ENCODE peak calls at places on chromosomes 3 and 15, in nine cellular contexts. X is H1, O is fibroblast of lung, Q is HepG2, T is adipocyte, M is mammary epithelial cell, S is endothelial cell of umbilical vein, D is neural progenitor cell, N is mesendoderm. Y is an unnamed sample. For H3K4me1, the result is how much of the 10 kb centered on the place peaks cover.

GRCh38 chr3:47096955-47097354 is 67.0 kb downstream of the SETD2 start:
- DNase-seq in O (peak), T (peak), N (peak), Q (no peak), S (no peak), X (no peak), D (no peak), M (peak), Y (no peak)

GRCh38 chr15:38843736-38844590 is 279.3 kb upstream of the RASGRP1 start:
- DNase-seq in T (peak), S (peak), D (no peak), X (no peak), Q (no peak), M (no peak), N (no peak), O (no peak), Y (no peak)

GRCh38 chr3:171982829-171983228 is 56.5 kb upstream of the FNDC3B start:
- DNase-seq in M (no peak), X (no peak), N (no peak), Q (no peak), O (peak), T (peak), D (no peak), S (no peak), Y (no peak)

GRCh38 chr3:56303508-56303907 is 164.8 kb downstream of the ERC2 start:
- DNase-seq in Q (peak), D (peak), M (no peak), S (peak), O (peak), T (peak), X (peak), N (peak), Y (no peak)

GRCh38 chr3:71916747-71917369 is 131.9 kb upstream of the PROK2 start:
- DNase-seq in M (no peak), Q (no peak), S (no peak), N (no peak), O (peak), X (no peak), D (no peak), T (peak), Y (no peak)

GRCh38 chr3:189862385-189863023 is 231.3 kb downstream of the TP63 start:
- DNase-seq in D (no peak), M (peak), Q (no peak), X (no peak), S (no peak), N (no peak), T (peak), O (peak), Y (no peak)

GRCh38 chr3:3068358-3068881 is 41.8 kb downstream of the IL5RA start:
- DNase-seq in X (no peak), N (no peak), O (no peak), T (no peak), M (no peak), D (no peak), S (no peak), Q (no peak), Y (no peak)

GRCh38 chr15:85030301-85031049 is 48.8 kb downstream of the PDE8A start:
- DNase-seq in N (peak), Q (no peak), M (peak), T (no peak), X (no peak), O (no peak), S (peak), D (no peak), Y (no peak)

GRCh38 chr15:99928429-99928981 is 195.3 kb upstream of the LYSMD4 start:
- DNase-seq in S (peak), D (peak), N (peak), T (peak), O (peak), Q (no peak), X (peak), M (peak), Y (peak)

GRCh38 chr3:29275309-29275708 is 5.6 kb upstream of the RBMS3 start:
- DNase-seq in X (no peak), S (no peak), N (no peak), M (peak), Q (no peak), D (no peak), T (no peak), O (peak), Y (no peak)

GRCh38 chr3:171904829-171905228 is 61.7 kb downstream of the TMEM212 start:
- DNase-seq in S (peak), T (no peak), N (no peak), D (no peak), O (peak), M (no peak), X (no peak), Q (peak), Y (no peak)

GRCh38 chr15:28929200-28929599 is 43.4 kb downstream of the APBA2 start:
- DNase-seq in D (no peak), T (no peak), Q (no peak), S (no peak), X (no peak), M (no peak), N (no peak), O (no peak), Y (no peak)

GRCh38 chr15:58545307-58546065 is 113.7 kb downstream of the LIPC start:
- DNase-seq in Q (no peak), O (no peak), T (no peak), D (no peak), S (no peak), N (no peak), X (no peak), M (no peak), Y (no peak)

GRCh38 chr3:130243808-130244207 is 101.7 kb upstream of the COL6A5 start:
- DNase-seq in X (no peak), S (no peak), Q (no peak), T (no peak), O (no peak), N (no peak), D (no peak), M (no peak), Y (no peak)

GRCh38 chr3:38131621-38132369 is 5.1 kb downstream of the ACAA1 start:
- DNase-seq in O (peak), D (peak), Q (no peak), T (peak), M (no peak), S (peak), X (peak), N (peak), Y (no peak)

GRCh38 chr15:55712363-55712762 is 30.6 kb downstream of the PRTG start:
- DNase-seq in N (no peak), O (no peak), T (no peak), M (no peak), X (no peak), S (no peak), D (no peak), Q (no peak), Y (no peak)
- H3K9ac ChIP-seq in N (no peak), O (no peak), T (no peak), M (no peak), X (no peak), S (no peak), D (no peak), Q (no peak), Y (no peak)

DNA sequence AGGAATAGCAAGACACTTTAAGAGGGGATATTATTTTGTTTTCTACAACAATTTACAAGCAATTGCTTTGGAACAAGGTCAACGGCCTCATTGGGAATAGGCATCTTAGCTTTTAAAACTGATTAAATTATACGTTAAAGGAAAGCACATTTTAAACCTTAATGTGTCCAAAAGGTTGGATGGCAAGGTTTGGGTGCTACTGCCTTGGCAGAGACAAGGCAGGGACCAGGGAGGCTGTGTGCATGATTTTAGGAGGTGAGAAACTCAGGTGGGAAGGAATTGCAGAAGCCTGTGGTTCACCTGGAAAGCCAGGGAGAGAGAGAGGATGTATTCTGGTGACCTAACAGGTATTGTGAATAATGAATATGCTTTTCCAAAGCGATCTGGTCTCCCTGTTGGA is 54.3 kb downstream of the TGFBR2 start:
- DNase-seq in O (no peak), N (no peak), S (no peak), X (no peak), D (no peak), T (no peak), M (no peak), Q (no peak), Y (no peak)
- H3K4me1 ChIP-seq in O (under half), N (under half), S (half or more), X (under half), D (under half), T (half or more), M (half or more), Q (half or more), Y (under half)

DNA sequence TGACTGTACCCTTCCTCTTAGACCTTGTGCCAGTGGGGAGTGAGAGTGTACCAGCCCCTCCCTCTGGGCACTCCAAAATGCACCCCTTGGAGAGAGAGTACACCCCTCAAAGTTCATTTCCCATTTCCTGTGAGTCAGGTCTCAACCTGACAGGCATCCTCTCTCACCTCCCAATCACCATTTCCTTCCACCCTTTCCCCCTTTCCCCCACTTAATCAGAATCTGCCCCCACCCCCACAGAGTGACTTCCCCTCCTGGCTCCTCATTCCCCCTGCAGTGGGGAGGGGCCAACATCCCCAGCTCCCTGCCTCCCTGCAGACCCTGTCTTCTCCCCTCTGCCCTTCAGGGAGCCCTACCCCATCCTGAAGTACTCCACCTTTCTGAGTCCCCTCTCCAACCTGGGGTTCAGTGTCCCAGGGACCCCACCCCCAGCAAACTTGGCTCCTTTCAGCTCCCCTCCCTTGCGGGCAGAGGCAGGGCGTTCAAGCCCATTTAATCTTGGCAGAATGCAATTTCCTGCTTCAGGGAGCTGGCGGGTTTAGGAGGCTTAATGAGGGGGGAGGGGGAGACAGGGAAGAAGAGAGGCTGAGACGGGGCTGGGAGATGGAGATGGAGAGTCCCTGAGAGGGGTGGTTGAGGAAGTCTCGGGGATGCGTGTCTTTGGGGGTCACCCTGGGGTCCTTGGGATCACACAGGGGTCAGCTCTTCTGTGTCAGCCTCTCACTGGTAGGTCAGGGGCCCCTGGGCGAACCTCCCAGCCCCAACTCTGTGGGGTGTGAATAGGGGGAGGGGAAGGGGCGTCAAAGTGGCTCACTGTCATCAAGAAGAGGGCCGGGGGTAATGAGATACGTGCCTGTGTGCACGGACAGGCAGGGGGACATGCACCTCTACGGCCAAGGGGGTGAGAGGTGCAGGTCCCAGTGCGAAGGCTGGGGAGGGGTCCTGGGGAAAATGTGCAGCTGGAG is 16.6 kb upstream of the SEMA3F start:
- DNase-seq in T (peak), X (peak), S (peak), M (no peak), Q (no peak), N (peak), O (peak), D (peak), Y (no peak)
- H3K4me3 ChIP-seq in T (no peak), X (no peak), S (no peak), M (no peak), Q (no peak), N (no peak), O (no peak), D (peak), Y (no peak)

GRCh38 chr3:52270252-52270754 is 8.1 kb downstream of the WDR82 start:
- DNase-seq in M (no peak), N (no peak), D (no peak), Q (no peak), T (no peak), O (no peak), S (peak), X (no peak), Y (no peak)
- H3K9ac ChIP-seq in M (no peak), N (no peak), D (no peak), Q (no peak), T (no peak), O (no peak), S (peak), X (no peak), Y (no peak)

GRCh38 chr3:125434582-125435011 is 59.5 kb upstream of the ZNF148 start:
- DNase-seq in M (no peak), O (no peak), T (no peak), D (no peak), X (no peak), S (no peak), N (no peak), Q (no peak), Y (no peak)

GRCh38 chr3:125435231-125435630 is 60.1 kb upstream of the ZNF148 start:
- DNase-seq in D (no peak), X (no peak), O (no peak), Q (no peak), T (no peak), N (no peak), M (no peak), S (no peak), Y (no peak)

GRCh38 chr3:125437631-125438435 is 62.7 kb upstream of the ZNF148 start:
- DNase-seq in Q (peak), X (peak), O (peak), T (peak), D (peak), S (peak), N (peak), M (peak), Y (no peak)

GRCh38 chr3:125433611-125434041 is 58.5 kb upstream of the ZNF148 start:
- DNase-seq in T (no peak), Q (no peak), N (no peak), D (no peak), M (peak), X (no peak), O (no peak), S (no peak), Y (no peak)

DNA sequence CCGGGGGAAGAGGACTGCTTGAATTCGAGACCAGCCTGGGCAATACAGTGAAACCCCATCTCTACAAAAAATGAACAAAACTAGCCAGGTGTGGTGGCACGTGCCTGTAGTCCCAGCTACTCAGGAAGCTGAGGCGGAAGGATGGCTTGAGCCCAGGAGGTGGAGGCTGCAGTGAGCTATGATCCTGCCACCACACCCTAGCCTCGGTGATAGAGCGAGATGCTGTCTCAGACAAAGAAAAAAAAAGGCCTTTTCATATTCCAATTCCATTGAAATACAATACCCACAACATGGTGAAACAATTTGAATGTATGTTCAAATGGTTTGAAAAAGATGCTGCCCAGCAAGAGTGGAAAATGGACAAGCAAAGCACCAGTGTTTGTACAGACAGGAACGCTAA is 61.8 kb upstream of the ZNF148 start:
- DNase-seq in N (no peak), T (peak), S (no peak), X (no peak), O (no peak), D (no peak), Q (no peak), M (no peak), Y (no peak)
- H3K4me1 ChIP-seq in N (under half), T (under half), S (under half), X (under half), O (under half), D (under half), Q (half or more), M (under half), Y (under half)

GRCh38 chr3:135966349-135966695 is 794 bp downstream of the PPP2R3A start:
- DNase-seq in Q (no peak), S (no peak), M (no peak), D (peak), O (peak), T (peak), X (no peak), N (no peak), Y (no peak)

GRCh38 chr3:135965129-135965505 is 411 bp upstream of the PPP2R3A start:
- DNase-seq in T (no peak), D (no peak), M (no peak), Q (no peak), O (no peak), N (no peak), S (no peak), X (no peak), Y (no peak)

GRCh38 chr3:135964160-135964955 is 1.2 kb upstream of the PPP2R3A start:
- DNase-seq in O (no peak), T (no peak), M (no peak), S (no peak), D (no peak), N (no peak), Q (no peak), X (no peak), Y (no peak)

GRCh38 chr3:135966875-135967274 is 1.3 kb downstream of the PPP2R3A start:
- DNase-seq in Q (no peak), M (no peak), O (no peak), X (no peak), T (no peak), N (peak), D (no peak), S (no peak), Y (no peak)

GRCh38 chr3:135965506-135966348 is at the start of gene PPP2R3A:
- DNase-seq in Q (peak), M (peak), S (peak), T (peak), O (peak), X (peak), N (peak), D (peak), Y (peak)
- H3K4me3 ChIP-seq in Q (peak), M (peak), S (peak), T (peak), O (peak), X (peak), N (peak), D (peak), Y (peak)

GRCh38 chr3:135310317-135310716 is 515.3 kb downstream of the EPHB1 start:
- DNase-seq in T (no peak), M (no peak), O (no peak), N (peak), Q (no peak), S (no peak), X (no peak), D (no peak), Y (no peak)
- H3K9ac ChIP-seq in T (no peak), M (no peak), O (no peak), N (no peak), Q (no peak), S (no peak), X (no peak), D (no peak), Y (no peak)